ENCODE peak calls at places on chromosomes 6 and 20, in four cellular contexts. R, Y, M and N are unnamed samples.

GRCh38 chr20:31975874-31976273 is 7.9 kb downstream of the XKR7 start:
- DNase-seq in R (no peak), Y (no peak), M (no peak), N (no peak)

GRCh38 chr6:148332088-148332487 is 10.6 kb upstream of the SASH1 start:
- DNase-seq in R (no peak), Y (no peak), M (no peak), N (no peak)

GRCh38 chr6:6006428-6007310 is at the start of gene NRN1:
- DNase-seq in R (no peak), Y (no peak), M (no peak), N (peak)

GRCh38 chr6:15953152-15953880 is 175.6 kb upstream of the MYLIP start:
- DNase-seq in R (no peak), Y (no peak), M (no peak), N (no peak)

GRCh38 chr20:11492391-11492790 is 425.3 kb upstream of the BTBD3 start:
- DNase-seq in R (no peak), Y (no peak), M (no peak), N (no peak)

GRCh38 chr6:15036690-15037245 is 209.1 kb upstream of the JARID2 start:
- DNase-seq in R (no peak), Y (peak), M (no peak), N (no peak)

GRCh38 chr6:32847795-32848194 is 3.9 kb upstream of the PSMB8 start:
- DNase-seq in R (no peak), Y (no peak), M (no peak), N (no peak)

GRCh38 chr6:125546827-125547226 is 202.6 kb upstream of the HEY2 start:
- DNase-seq in R (no peak), Y (no peak), M (no peak), N (peak)

GRCh38 chr6:34179106-34179720 is 33.3 kb upstream of the GRM4 start:
- DNase-seq in R (no peak), Y (no peak), M (no peak), N (no peak)

GRCh38 chr6:31293343-31293742 is 21.5 kb upstream of the HLA-C start:
- DNase-seq in R (no peak), Y (no peak), M (no peak), N (peak)

GRCh38 chr6:97322811-97323210 is 39.8 kb upstream of the MMS22L start:
- DNase-seq in R (no peak), Y (no peak), M (no peak), N (peak)

GRCh38 chr6:50889492-50889891 is 70.8 kb downstream of the TFAP2B start:
- DNase-seq in R (no peak), Y (no peak), M (no peak), N (no peak)

GRCh38 chr6:54586251-54586650 is 260.3 kb upstream of the FAM83B start:
- DNase-seq in R (no peak), Y (no peak), M (no peak), N (peak)

GRCh38 chr6:109458774-109459531 is 3.4 kb upstream of the MICAL1 start:
- DNase-seq in R (no peak), Y (no peak), M (peak), N (peak)

GRCh38 chr20:58308680-58309527 is 611 bp upstream of the RAB22A start:
- DNase-seq in R (peak), Y (peak), M (peak), N (peak)

GRCh38 chr6:167396659-167397490 is 72.0 kb downstream of the TTLL2 start:
- DNase-seq in R (no peak), Y (no peak), M (no peak), N (no peak)

GRCh38 chr6:157650261-157650640 is 172.8 kb upstream of the SNX9 start:
- DNase-seq in R (no peak), Y (peak), M (no peak), N (no peak)

GRCh38 chr6:37137201-37137880 is 32.6 kb upstream of the PIM1 start:
- DNase-seq in R (peak), Y (no peak), M (no peak), N (peak)

GRCh38 chr6:78942451-78942850 is 75.1 kb downstream of the IRAK1BP1 start:
- DNase-seq in R (no peak), Y (no peak), M (no peak), N (peak)

GRCh38 chr6:2665169-2666070 is 85.3 kb downstream of the MYLK4 start:
- DNase-seq in R (no peak), Y (no peak), M (no peak), N (no peak)

GRCh38 chr6:14658909-14659561 is 541.5 kb downstream of the CD83 start:
- DNase-seq in R (no peak), Y (no peak), M (no peak), N (peak)

GRCh38 chr20:325889-326644 is 715 bp downstream of the SOX12 start:
- DNase-seq in R (peak), Y (peak), M (peak), N (peak)

GRCh38 chr6:141467041-141467440 is 665.7 kb upstream of the GJE1 start:
- DNase-seq in R (no peak), Y (no peak), M (no peak), N (no peak)

GRCh38 chr6:133964052-133964451 is 11.0 kb downstream of the TBPL1 start:
- DNase-seq in R (no peak), Y (no peak), M (no peak), N (peak)

GRCh38 chr6:119966484-119966883 is 616.9 kb upstream of the MAN1A1 start:
- DNase-seq in R (no peak), Y (peak), M (no peak), N (no peak)

GRCh38 chr6:21953831-21954801 is 342.7 kb downstream of the PRL start:
- DNase-seq in R (no peak), Y (no peak), M (no peak), N (peak)

GRCh38 chr6:139519571-139520031 is 145.2 kb upstream of the CITED2 start:
- DNase-seq in R (no peak), Y (no peak), M (no peak), N (peak)

GRCh38 chr6:72552938-72553337 is 68.9 kb upstream of the KCNQ5 start:
- DNase-seq in R (no peak), Y (no peak), M (no peak), N (peak)